ENCODE peak calls at places on chromosomes 2 and 18, in four cellular contexts. Q, F, M and H are unnamed samples.

GRCh38 chr2:111168528-111168929 is 47.8 kb downstream of the BCL2L11 start:
- DNase-seq in Q (peak), F (no peak), M (no peak), H (peak)

GRCh38 chr2:161303535-161304050 is 4.6 kb upstream of the PSMD14 start:
- DNase-seq in Q (no peak), F (no peak), M (no peak), H (no peak)

GRCh38 chr18:49135871-49136270 is 185.1 kb upstream of the SMAD7 start:
- DNase-seq in Q (no peak), F (no peak), M (no peak), H (no peak)

GRCh38 chr2:111647359-111647758 is 236.6 kb downstream of the ANAPC1 start:
- DNase-seq in Q (no peak), F (no peak), M (no peak), H (no peak)

GRCh38 chr2:17083902-17084301 is 418.3 kb upstream of the CYRIA start:
- DNase-seq in Q (no peak), F (no peak), M (no peak), H (no peak)

GRCh38 chr2:213246665-213247281 is 37.5 kb upstream of the SPAG16 start:
- DNase-seq in Q (peak), F (peak), M (no peak), H (peak)

GRCh38 chr18:31760695-31761094 is at the start of gene SLC25A52:
- DNase-seq in Q (no peak), F (no peak), M (no peak), H (no peak)

GRCh38 chr2:183078163-183078466 is 432 bp upstream of the DUSP19 start:
- DNase-seq in Q (no peak), F (no peak), M (peak), H (no peak)

GRCh38 chr2:235008584-235009044 is 56.8 kb downstream of the SH3BP4 start:
- DNase-seq in Q (peak), F (no peak), M (no peak), H (peak)

GRCh38 chr2:107091163-107091864 is 205.3 kb upstream of the ST6GAL2 start:
- DNase-seq in Q (no peak), F (no peak), M (no peak), H (no peak)

GRCh38 chr2:61758991-61759390 is 94.9 kb downstream of the FAM161A start:
- DNase-seq in Q (no peak), F (no peak), M (no peak), H (no peak)

GRCh38 chr2:7191927-7192326 is 274.7 kb downstream of the RNF144A start:
- DNase-seq in Q (no peak), F (no peak), M (no peak), H (no peak)

GRCh38 chr18:3675446-3675845 is 225.5 kb downstream of the TGIF1 start:
- DNase-seq in Q (no peak), F (no peak), M (no peak), H (no peak)

GRCh38 chr2:182883451-182883850 is 17.0 kb upstream of the FRZB start:
- DNase-seq in Q (no peak), F (no peak), M (no peak), H (no peak)

GRCh38 chr2:58651930-58652329 is 410.8 kb upstream of the FANCL start:
- DNase-seq in Q (no peak), F (no peak), M (no peak), H (no peak)

GRCh38 chr2:161578998-161579397 is 45.2 kb upstream of the SLC4A10 start:
- DNase-seq in Q (no peak), F (no peak), M (no peak), H (no peak)

GRCh38 chr18:52333860-52334259 is 6.1 kb upstream of the DCC start:
- DNase-seq in Q (no peak), F (no peak), M (no peak), H (no peak)

GRCh38 chr2:40346535-40347354 is 105.1 kb downstream of the SLC8A1 start:
- DNase-seq in Q (no peak), F (no peak), M (no peak), H (no peak)

GRCh38 chr2:42095923-42096408 is 48.1 kb downstream of the PKDCC start:
- DNase-seq in Q (peak), F (peak), M (peak), H (peak)

GRCh38 chr2:220001693-220002260 is 374.3 kb downstream of the SLC4A3 start:
- DNase-seq in Q (no peak), F (no peak), M (no peak), H (no peak)

GRCh38 chr2:240506406-240507059 is 51.3 kb downstream of the ANKMY1 start:
- DNase-seq in Q (no peak), F (no peak), M (peak), H (peak)

GRCh38 chr18:77096936-77097886 is 35.4 kb downstream of the MBP start:
- DNase-seq in Q (no peak), F (peak), M (no peak), H (no peak)

GRCh38 chr2:102049756-102050443 is 58.1 kb downstream of the IL1R2 start:
- DNase-seq in Q (peak), F (no peak), M (no peak), H (no peak)

GRCh38 chr2:151760139-151760650 is 25.9 kb upstream of the NEB start:
- DNase-seq in Q (no peak), F (no peak), M (no peak), H (no peak)

GRCh38 chr2:63977904-63978303 is 41.3 kb downstream of the VPS54 start:
- DNase-seq in Q (no peak), F (no peak), M (no peak), H (no peak)

GRCh38 chr2:21281876-21282514 is 158.2 kb downstream of the TDRD15 start:
- DNase-seq in Q (no peak), F (no peak), M (no peak), H (no peak)

GRCh38 chr2:134104754-134105153 is 149.1 kb upstream of the MGAT5 start:
- DNase-seq in Q (no peak), F (no peak), M (no peak), H (no peak)

GRCh38 chr2:30514134-30514860 is 67.3 kb downstream of the LCLAT1 start:
- DNase-seq in Q (no peak), F (no peak), M (no peak), H (no peak)

GRCh38 chr2:241179894-241180293 is 8.6 kb upstream of the ANO7 start:
- DNase-seq in Q (no peak), F (no peak), M (no peak), H (no peak)

GRCh38 chr2:108458082-108458481 is 9.1 kb downstream of the GCC2 start:
- DNase-seq in Q (no peak), F (no peak), M (no peak), H (no peak)

GRCh38 chr2:156465573-156465972 is 29.4 kb downstream of the GPD2 start:
- DNase-seq in Q (no peak), F (no peak), M (no peak), H (no peak)

GRCh38 chr2:21305581-21305980 is 181.8 kb downstream of the TDRD15 start:
- DNase-seq in Q (no peak), F (no peak), M (no peak), H (no peak)

GRCh38 chr2:158317642-158318041 is 138.9 kb downstream of the CCDC148 start:
- DNase-seq in Q (no peak), F (no peak), M (no peak), H (no peak)

GRCh38 chr2:178110681-178111080 is 1.6 kb upstream of the RBM45 start:
- DNase-seq in Q (no peak), F (no peak), M (no peak), H (no peak)

GRCh38 chr2:2942225-2942624 is 435.4 kb downstream of the EIPR1 start:
- DNase-seq in Q (no peak), F (no peak), M (no peak), H (no peak)

GRCh38 chr2:27839022-27839618 is 51.1 kb downstream of the RBKS start:
- DNase-seq in Q (no peak), F (no peak), M (no peak), H (no peak)

GRCh38 chr18:24315170-24315569 is 82.5 kb downstream of the OSBPL1A start:
- DNase-seq in Q (no peak), F (no peak), M (no peak), H (no peak)

DNA sequence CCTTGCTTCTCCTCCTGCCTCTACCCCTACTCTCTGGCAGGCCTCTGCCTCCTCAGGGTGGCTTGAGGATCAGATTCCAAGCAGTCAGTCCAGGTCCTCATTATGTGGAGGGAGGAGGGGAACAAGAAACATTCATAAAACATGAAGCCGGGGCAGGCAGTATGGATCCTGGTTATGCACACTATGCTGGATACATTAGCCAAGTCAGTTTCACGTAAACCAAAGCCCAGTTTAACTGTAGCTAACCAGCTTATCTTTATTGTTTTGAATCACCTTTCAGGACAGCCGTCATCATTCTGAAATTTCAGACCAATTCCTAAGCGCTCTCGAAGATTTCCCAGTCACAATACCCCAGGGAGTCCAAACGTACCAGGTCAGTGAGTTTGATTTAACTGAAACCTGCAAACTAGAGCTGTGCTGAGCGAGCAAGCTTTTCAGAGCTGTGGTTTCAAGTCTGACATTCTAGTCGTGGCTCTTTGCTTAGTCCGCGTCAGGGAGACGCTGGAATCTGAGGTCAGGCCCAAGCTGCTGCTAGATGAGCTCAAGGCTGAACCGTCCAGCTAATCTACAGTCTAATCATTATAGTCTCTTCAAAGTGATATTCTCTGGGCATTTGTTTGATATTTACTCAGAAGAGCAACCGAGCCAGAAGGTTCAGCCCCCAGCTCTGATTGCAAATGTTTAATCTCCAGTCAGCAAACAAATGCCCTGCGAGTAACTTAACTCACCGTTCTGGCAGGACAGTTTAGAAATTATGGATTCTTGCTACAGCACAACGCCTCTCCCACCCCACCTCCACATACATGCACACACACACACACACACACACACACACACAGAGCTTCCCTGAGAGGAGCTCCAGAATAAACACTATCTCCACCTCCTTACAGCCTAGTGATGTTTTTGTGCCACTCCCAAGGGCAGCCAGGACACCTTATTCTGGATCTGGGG is 63.8 kb upstream of the BZW1 start:
- DNase-seq in Q (no peak), F (no peak), M (no peak), H (no peak)
- H3K4me3 ChIP-seq in Q (no peak), F (no peak), M (no peak), H (no peak)

GRCh38 chr2:238133499-238134392 is 4.7 kb upstream of the KLHL30 start:
- DNase-seq in Q (no peak), F (no peak), M (peak), H (no peak)
- TF ChIP-seq CTCF in Q (no peak), F (peak), M (no peak), H (no peak)

GRCh38 chr18:37486848-37487247 is 78.8 kb downstream of the CELF4 start:
- DNase-seq in Q (no peak), F (no peak), M (no peak), H (no peak)
- TF ChIP-seq POLR2AphosphoS5 in Q (no peak), F (no peak), M (no peak), H (no peak)

GRCh38 chr18:62425465-62426190 is 97.2 kb upstream of the ZCCHC2 start:
- DNase-seq in Q (peak), F (peak), M (no peak), H (peak)
- H3K4me3 ChIP-seq in Q (no peak), F (peak), M (no peak), H (peak)

GRCh38 chr2:225462945-225463344 is 63.4 kb downstream of the NYAP2 start:
- DNase-seq in Q (no peak), F (no peak), M (no peak), H (no peak)
- TF ChIP-seq CTCF in Q (no peak), F (no peak), M (no peak), H (no peak)

GRCh38 chr2:239250216-239251071 is 150.4 kb downstream of the HDAC4 start:
- DNase-seq in Q (no peak), F (no peak), M (peak), H (no peak)

GRCh38 chr2:239249048-239249447 is 151.8 kb downstream of the HDAC4 start:
- DNase-seq in Q (no peak), F (no peak), M (peak), H (no peak)

GRCh38 chr2:239247401-239248245 is 153.2 kb downstream of the HDAC4 start:
- DNase-seq in Q (peak), F (no peak), M (peak), H (no peak)

GRCh38 chr2:239251971-239252370 is 148.8 kb downstream of the HDAC4 start:
- DNase-seq in Q (no peak), F (no peak), M (peak), H (no peak)

GRCh38 chr2:239249781-239250180 is 151.0 kb downstream of the HDAC4 start:
- DNase-seq in Q (peak), F (no peak), M (peak), H (peak)
- TF ChIP-seq POLR2AphosphoS5 in Q (peak), F (no peak), M (peak), H (peak)

GRCh38 chr2:231052494-231053451 is 3.9 kb upstream of the PSMD1 start:
- DNase-seq in Q (peak), F (peak), M (peak), H (peak)

GRCh38 chr2:231051116-231051515 is 5.6 kb upstream of the PSMD1 start:
- DNase-seq in Q (no peak), F (no peak), M (no peak), H (no peak)

GRCh38 chr2:231047922-231048544 is 8.6 kb upstream of the PSMD1 start:
- DNase-seq in Q (no peak), F (no peak), M (no peak), H (no peak)

GRCh38 chr2:231049286-231050017 is 7.2 kb upstream of the PSMD1 start:
- DNase-seq in Q (no peak), F (no peak), M (no peak), H (no peak)

DNA sequence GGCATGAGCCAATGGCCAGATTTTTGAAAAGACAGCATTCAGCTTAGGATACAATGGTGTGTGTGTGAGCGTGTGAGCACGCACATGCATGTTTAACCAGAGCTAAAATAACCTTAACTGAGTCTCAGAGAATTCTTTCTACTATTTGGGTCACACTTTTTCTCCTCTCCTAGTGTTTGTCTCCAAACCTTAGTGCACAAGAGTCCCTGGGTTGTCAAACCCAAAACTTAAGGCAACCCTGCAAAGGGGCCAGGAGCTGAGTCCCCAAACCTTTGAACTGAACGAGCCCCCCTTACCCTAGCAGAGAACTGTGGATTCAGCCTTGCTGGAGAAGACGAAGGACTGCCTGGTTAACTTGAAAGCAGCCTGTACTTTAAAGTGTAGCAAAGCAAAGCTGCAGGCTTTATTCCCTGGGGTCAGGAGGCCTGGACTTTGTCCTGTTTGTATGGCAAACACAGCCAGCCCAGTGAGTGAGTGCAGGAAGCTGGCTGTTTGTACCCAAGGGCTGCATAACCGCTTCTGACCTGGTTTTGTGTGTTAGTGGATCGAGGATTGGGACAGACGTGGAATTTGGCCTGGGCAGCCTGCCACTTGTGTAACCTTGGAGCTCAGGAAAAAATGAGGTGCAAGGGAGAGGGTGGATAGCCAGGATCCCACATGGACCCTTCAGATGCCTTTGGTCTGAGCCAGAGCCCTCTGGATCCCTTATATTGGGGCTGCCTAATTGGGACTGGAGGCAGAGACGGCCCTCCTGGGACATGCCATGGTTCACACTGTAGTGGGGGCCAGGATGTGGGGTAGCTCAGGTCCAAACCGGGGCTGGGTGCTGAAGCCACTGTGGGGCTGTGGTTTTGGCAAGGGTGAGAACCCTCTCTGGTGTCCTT is 6.4 kb upstream of the PSMD1 start:
- DNase-seq in Q (peak), F (no peak), M (no peak), H (peak)
- H3K4me3 ChIP-seq in Q (no peak), F (no peak), M (no peak), H (no peak)

GRCh38 chr18:80159713-80160636 is 50.9 kb downstream of the ADNP2 start:
- DNase-seq in Q (no peak), F (peak), M (peak), H (no peak)
- TF ChIP-seq CTCF in Q (no peak), F (peak), M (peak), H (peak)